ENCODE peak calls at places on chromosomes 16 and 17, in six cellular contexts. U is AG10803, I is fibroblast of lung, O is colonic mucosa, Y is neural progenitor cell, W is nephron progenitor cell. D is an unnamed sample.

GRCh38 chr16:84184775-84185174 is 2.1 kb downstream of the TAF1C start:
- DNase-seq in W (no peak), Y (no peak), O (no peak), U (no peak), I (no peak), D (no peak)

GRCh38 chr16:85563031-85563430 is 50.1 kb upstream of the GSE1 start:
- DNase-seq in U (no peak), I (no peak), W (no peak), Y (no peak), O (no peak), D (no peak)

GRCh38 chr17:20300399-20301037 is 166.8 kb downstream of the LGALS9B start:
- DNase-seq in O (no peak), W (no peak), Y (no peak), I (no peak), U (peak), D (no peak)

GRCh38 chr16:53022374-53022773 is 30.3 kb downstream of the CHD9NB start:
- DNase-seq in I (peak), W (peak), U (peak), Y (peak), O (peak), D (peak)

GRCh38 chr16:69204106-69204655 is 17.2 kb downstream of the SNTB2 start:
- DNase-seq in O (no peak), W (no peak), I (no peak), Y (no peak), U (no peak), D (no peak)

GRCh38 chr17:42101513-42102292 is 3.4 kb upstream of the ZNF385C start:
- DNase-seq in Y (peak), W (peak), I (peak), O (peak), U (peak), D (peak)

GRCh38 chr17:10271004-10271620 is 72.7 kb upstream of the GAS7 start:
- DNase-seq in Y (no peak), U (peak), W (no peak), O (no peak), I (no peak), D (no peak)

GRCh38 chr16:76193851-76194620 is 83.2 kb upstream of the CNTNAP4 start:
- DNase-seq in Y (no peak), W (no peak), U (no peak), O (no peak), I (peak), D (no peak)

GRCh38 chr16:12573730-12574383 is 229.8 kb downstream of the CPPED1 start:
- DNase-seq in W (peak), Y (peak), U (peak), I (peak), O (peak), D (peak)

GRCh38 chr16:12546918-12547607 is 256.6 kb downstream of the CPPED1 start:
- DNase-seq in Y (no peak), O (no peak), I (no peak), U (no peak), W (no peak), D (no peak)

GRCh38 chr17:50148226-50149098 is 2.0 kb downstream of the PPP1R9B start:
- DNase-seq in W (peak), O (peak), Y (peak), I (no peak), U (peak), D (peak)

GRCh38 chr17:72975509-72975908 is 117.0 kb downstream of the SLC39A11 start:
- DNase-seq in W (no peak), U (no peak), O (no peak), Y (no peak), I (no peak), D (no peak)

GRCh38 chr17:60151355-60151754 is 1.6 kb downstream of the CA4 start:
- DNase-seq in U (no peak), Y (no peak), O (no peak), W (no peak), I (no peak), D (no peak)

GRCh38 chr16:4393243-4393606 is 21.6 kb downstream of the VASN start:
- DNase-seq in I (no peak), U (peak), W (no peak), Y (no peak), O (no peak), D (peak)

GRCh38 chr16:72938426-72939164 is 109.3 kb downstream of the ZFHX3 start:
- DNase-seq in Y (peak), O (peak), U (peak), W (no peak), I (peak), D (no peak)

GRCh38 chr17:32875904-32876413 is 965 bp downstream of the MYO1D start:
- DNase-seq in W (no peak), Y (no peak), I (peak), O (no peak), U (peak), D (no peak)

GRCh38 chr17:18101828-18102227 is 6.7 kb upstream of the MYO15A start:
- DNase-seq in O (no peak), U (no peak), W (no peak), I (no peak), Y (no peak), D (no peak)

GRCh38 chr16:86555763-86556130 is 712 bp upstream of the MTHFSD start:
- DNase-seq in W (no peak), U (no peak), O (no peak), I (no peak), Y (no peak), D (no peak)

GRCh38 chr16:54277845-54278703 is 8.5 kb downstream of the IRX3 start:
- DNase-seq in O (no peak), I (no peak), W (peak), U (no peak), Y (peak), D (no peak)

GRCh38 chr17:37488607-37489196 is 989 bp upstream of the DUSP14 start:
- DNase-seq in Y (peak), U (peak), W (peak), O (peak), I (peak), D (peak)

GRCh38 chr16:20873331-20873730 is 26.8 kb downstream of the DCUN1D3 start:
- DNase-seq in Y (no peak), U (no peak), W (no peak), O (no peak), I (no peak), D (no peak)

GRCh38 chr17:15453782-15454181 is 13.6 kb downstream of the CDRT4 start:
- DNase-seq in U (peak), W (no peak), I (no peak), Y (no peak), O (no peak), D (no peak)

GRCh38 chr17:15457723-15458094 is 9.7 kb downstream of the CDRT4 start:
- DNase-seq in O (no peak), U (peak), W (no peak), Y (no peak), I (no peak), D (no peak)

GRCh38 chr17:15454328-15454727 is 13.1 kb downstream of the CDRT4 start:
- DNase-seq in O (no peak), I (no peak), U (no peak), Y (no peak), W (no peak), D (no peak)

GRCh38 chr17:15456486-15456885 is 10.9 kb downstream of the CDRT4 start:
- DNase-seq in Y (no peak), I (no peak), W (no peak), O (no peak), U (peak), D (no peak)

DNA sequence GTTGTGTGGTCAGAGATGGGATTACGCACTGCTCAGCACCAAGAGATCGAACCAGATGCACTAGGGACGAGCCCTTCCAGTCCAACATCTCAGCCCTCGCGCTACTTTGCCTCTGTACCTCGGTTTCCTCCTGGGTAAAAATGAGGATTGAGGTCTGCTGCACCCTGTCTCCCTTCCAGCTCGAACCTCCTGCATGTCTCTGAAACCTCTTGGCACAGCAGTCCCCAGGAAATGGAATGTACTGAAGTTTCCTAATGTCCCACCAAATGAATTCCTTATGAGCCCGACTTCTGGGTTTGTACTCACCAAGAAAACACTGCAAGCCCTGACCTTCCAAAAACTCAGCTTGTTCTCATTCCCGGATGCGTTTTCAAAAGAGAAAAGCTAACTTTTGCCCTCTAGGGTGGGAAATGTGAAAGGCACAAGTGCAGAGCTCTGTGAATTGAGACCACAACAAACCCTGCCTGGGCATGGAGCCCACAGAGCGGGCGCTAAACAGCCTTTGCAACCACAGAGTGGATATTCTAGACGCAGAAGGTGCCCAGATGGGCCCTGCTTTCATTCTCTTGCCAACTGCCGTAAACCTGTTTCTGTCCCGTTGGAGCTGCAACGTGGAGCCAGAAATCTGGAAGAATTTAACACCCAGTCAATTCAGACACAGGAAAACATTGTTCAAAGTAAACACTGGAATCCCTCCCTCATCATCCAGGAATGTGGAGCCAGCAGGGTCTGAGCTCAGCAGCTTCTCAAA is 10.3 kb downstream of the CDRT4 start:
- DNase-seq in O (no peak), I (peak), U (peak), W (no peak), Y (no peak), D (no peak)
- TF ChIP-seq CTCF in O (no peak), I (peak), U (peak), W (no peak), Y (no peak), D (no peak)

DNA sequence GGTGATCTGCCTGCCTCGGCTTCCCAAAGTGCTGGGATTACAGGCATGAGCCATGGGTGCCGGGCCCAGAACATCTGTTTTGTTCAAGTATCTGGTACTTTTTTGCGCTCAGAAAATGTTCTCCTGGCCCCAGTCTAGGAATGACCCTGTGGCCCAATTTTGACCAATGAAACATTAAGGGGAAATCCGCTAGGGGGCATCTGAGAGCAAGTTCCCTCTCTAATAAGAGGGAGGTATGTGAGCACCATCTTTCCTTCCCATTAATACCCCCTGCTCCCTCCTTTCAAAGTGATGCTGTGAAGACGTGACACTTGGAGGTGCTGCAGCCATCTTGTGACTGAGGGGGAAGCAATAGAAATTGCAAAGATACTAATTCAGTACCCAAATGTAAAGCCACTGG is 16.5 kb upstream of the CLEC3A start:
- DNase-seq in U (no peak), I (no peak), O (no peak), Y (peak), W (no peak), D (no peak)
- TF ChIP-seq CTCF in U (no peak), I (peak), O (no peak), Y (peak), W (no peak), D (no peak)

DNA sequence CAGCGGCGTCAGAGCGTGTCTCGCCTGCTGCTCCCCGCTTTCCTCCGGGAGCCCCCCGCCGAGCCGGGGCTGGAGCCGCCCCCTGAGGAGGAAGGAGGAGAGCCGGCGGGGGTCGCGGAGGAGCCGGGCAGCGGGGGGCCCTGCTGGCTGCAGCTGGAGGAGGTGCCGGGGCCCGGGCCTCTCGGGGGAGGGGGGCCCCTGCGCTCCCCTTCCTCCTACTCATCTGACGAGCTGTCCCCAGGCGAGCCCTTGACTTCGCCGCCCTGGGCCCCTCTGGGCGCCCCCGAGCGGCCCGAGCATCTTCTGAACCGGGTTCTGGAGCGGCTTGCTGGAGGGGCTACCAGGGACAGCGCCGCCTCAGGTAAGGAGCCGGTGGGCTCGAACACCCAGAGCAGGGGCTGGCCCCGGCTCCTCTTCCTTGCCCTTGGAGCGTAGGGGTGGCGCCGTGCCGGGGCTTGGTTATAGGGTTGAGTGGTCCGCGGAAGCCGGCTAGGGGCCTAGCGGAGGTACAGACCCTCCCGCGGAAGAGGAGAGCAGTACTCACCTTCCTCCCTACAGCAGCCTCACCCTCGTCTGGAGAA is 841 bp downstream of the RAPGEFL1 start:
- DNase-seq in Y (peak), O (peak), U (no peak), I (no peak), W (peak), D (no peak)
- TF ChIP-seq CTCF in Y (peak), O (no peak), U (no peak), I (no peak), W (no peak), D (no peak)

GRCh38 chr16:2817496-2818277 is 650 bp downstream of the PRSS21 start:
- DNase-seq in I (no peak), Y (no peak), O (no peak), U (no peak), W (no peak), D (no peak)

GRCh38 chr16:2814757-2815298 is 2.2 kb upstream of the PRSS21 start:
- DNase-seq in Y (no peak), I (no peak), U (no peak), O (no peak), W (no peak), D (no peak)

GRCh38 chr16:2818278-2818876 is 1.3 kb downstream of the PRSS21 start:
- DNase-seq in W (no peak), O (no peak), I (no peak), U (no peak), Y (no peak), D (no peak)

GRCh38 chr16:2815299-2815771 is 1.7 kb upstream of the PRSS21 start:
- DNase-seq in I (no peak), U (no peak), W (no peak), Y (no peak), O (no peak), D (no peak)

DNA sequence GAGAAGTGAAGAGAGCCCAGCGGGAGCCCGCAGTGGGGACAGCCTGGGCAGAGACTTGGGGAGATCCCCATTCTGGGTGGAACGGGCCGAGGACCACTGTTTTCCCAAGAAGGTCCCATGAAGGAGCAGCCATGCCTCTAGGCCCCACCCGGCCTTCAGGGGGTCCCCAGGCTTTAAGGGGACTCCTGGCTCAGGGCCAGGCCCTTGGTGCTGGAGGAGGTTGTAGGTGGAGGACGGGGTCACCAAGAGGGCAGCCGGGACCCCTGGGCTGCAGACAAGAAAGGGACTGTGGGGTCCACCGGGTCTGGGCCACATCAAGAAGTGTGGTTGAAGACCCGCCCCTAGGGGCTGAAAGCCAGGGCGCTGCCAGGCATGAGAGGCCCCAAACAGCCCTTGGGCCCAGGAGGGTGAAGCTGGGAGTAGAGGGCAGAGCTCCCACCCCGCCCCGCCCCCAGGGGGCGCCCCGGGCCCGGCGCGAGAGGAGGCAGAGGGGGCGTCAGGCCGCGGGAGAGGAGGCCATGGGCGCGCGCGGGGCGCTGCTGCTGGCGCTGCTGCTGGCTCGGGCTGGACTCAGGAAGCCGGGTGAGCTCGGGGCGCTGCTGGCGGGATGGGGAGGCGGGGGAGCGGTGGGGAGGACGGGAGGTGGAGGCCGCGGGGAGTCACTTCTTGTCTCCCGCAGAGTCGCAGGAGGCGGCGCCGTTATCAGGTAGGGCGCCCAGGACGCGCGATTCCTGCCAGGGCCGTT is at the start of gene PRSS21:
- DNase-seq in I (no peak), W (no peak), O (no peak), U (no peak), Y (no peak), D (no peak)
- TF ChIP-seq CTCF in I (no peak), W (no peak), O (no peak), U (no peak), Y (peak), D (peak)

GRCh38 chr16:11242658-11243057 is 13.3 kb downstream of the SOCS1 start:
- DNase-seq in I (no peak), U (no peak), O (no peak), Y (no peak), W (no peak), D (no peak)
- TF ChIP-seq CTCF in I (no peak), U (no peak), O (no peak), Y (no peak), W (no peak), D (no peak)

GRCh38 chr17:81977211-81978091 is at the start of gene ASPSCR1:
- DNase-seq in I (peak), O (peak), U (peak), W (peak), Y (peak), D (peak)
- TF ChIP-seq CTCF in I (no peak), O (no peak), U (no peak), W (no peak), Y (no peak), D (no peak)

DNA sequence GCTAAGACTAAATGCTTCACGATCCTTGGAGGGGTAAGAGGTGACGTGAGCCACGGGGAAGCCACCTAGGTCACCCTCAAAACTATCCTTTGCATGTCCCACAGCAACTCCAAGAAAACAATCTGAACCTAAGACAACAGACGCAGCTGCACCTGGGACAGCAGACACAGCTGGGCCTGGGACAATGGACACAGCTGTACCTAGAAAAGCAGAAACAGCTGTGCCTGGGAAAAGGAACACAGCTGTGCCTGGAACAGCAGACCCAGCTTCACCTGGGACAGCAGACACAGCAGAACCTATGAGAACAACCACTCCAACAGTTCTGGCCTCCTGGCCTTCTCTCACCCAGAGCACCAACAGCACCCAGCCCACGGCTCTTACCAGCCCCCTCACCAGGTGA is 11.7 kb upstream of the CD300LD start:
- DNase-seq in O (no peak), I (no peak), Y (peak), W (no peak), U (no peak), D (no peak)
- TF ChIP-seq CTCF in O (no peak), I (no peak), Y (no peak), W (no peak), U (no peak), D (no peak)

GRCh38 chr16:88310796-88311605 is 71.8 kb upstream of the ZNF469 start:
- DNase-seq in U (no peak), W (no peak), I (no peak), Y (no peak), O (no peak), D (no peak)
- TF ChIP-seq CTCF in U (no peak), W (no peak), I (no peak), Y (no peak), O (no peak), D (no peak)

GRCh38 chr16:27315333-27316037 is 1.7 kb downstream of the IL4R start:
- DNase-seq in O (peak), I (peak), W (no peak), Y (peak), U (peak), D (peak)
- TF ChIP-seq CTCF in O (no peak), I (no peak), W (no peak), Y (no peak), U (no peak), D (no peak)

D was measured in Calu3.